ENCODE peak calls at places on chromosomes 2 and 18, in nine cellular contexts. N is stimulated activated CD4-positive, alpha-beta T cell treated with anti-CD3 and anti-CD28 coated beads, Interleukin-4, amount 100 ng/mL, for 48 hours; I is non-pigmented ciliary epithelial cell; M is activated T-cell treated with anti-CD3 and anti-CD28 coated beads, Interleukin-2, amount 50 U/mL, for 48 hours; W is endothelial cell of umbilical vein; D is RWPE1; Q is pancreas; L is heart left ventricle; Y is naive thymus-derived CD8-positive, alpha-beta T cell. J is an unnamed sample.

GRCh38 chr2:231920366-231920765 is 5.8 kb downstream of the NPPC start:
- DNase-seq in L (no peak), D (no peak), N (no peak), Y (no peak), W (no peak), Q (no peak), I (no peak), M (no peak), J (no peak)

GRCh38 chr2:32852821-32853220 is 93.9 kb upstream of the LTBP1 start:
- DNase-seq in I (no peak), M (no peak), L (no peak), Q (no peak), W (no peak), Y (no peak), D (no peak), N (no peak), J (no peak)

GRCh38 chr2:24816884-24817283 is 23.7 kb downstream of the CENPO start:
- DNase-seq in L (no peak), Y (no peak), Q (no peak), M (peak; percentile 13), I (peak; percentile 64), N (no peak), D (no peak), W (peak; percentile 87), J (no peak)

GRCh38 chr18:10166164-10166807 is 252.5 kb downstream of the VAPA start:
- DNase-seq in W (no peak), L (no peak), Q (no peak), Y (no peak), D (no peak), M (no peak), I (no peak), N (no peak), J (no peak)

GRCh38 chr2:74387346-74387745 is 7.2 kb upstream of the DCTN1 start:
- DNase-seq in W (no peak), M (no peak), Q (no peak), D (no peak), I (no peak), L (no peak), Y (no peak), N (no peak), J (no peak)

GRCh38 chr2:168773719-168774521 is 28.5 kb upstream of the NOSTRIN start:
- DNase-seq in M (peak; percentile 55), W (peak; percentile 82), Y (no peak), N (peak; percentile 26), L (peak; percentile 55), Q (peak; percentile 81), D (peak; percentile 23), I (peak; percentile 15), J (no peak)

GRCh38 chr2:181058378-181059269 is 78.2 kb downstream of the UBE2E3 start:
- DNase-seq in N (no peak), L (no peak), Y (peak; percentile 68), I (no peak), W (peak; percentile 53), D (peak; percentile 24), Q (no peak), M (no peak), J (no peak)

GRCh38 chr18:40017026-40017425 is 1938.0 kb upstream of the PIK3C3 start:
- DNase-seq in I (no peak), N (no peak), W (peak; percentile 74), M (no peak), Q (no peak), D (no peak), L (no peak), Y (no peak), J (no peak)

GRCh38 chr2:240510513-240511210 is 47.1 kb downstream of the ANKMY1 start:
- DNase-seq in D (no peak), Q (no peak), M (peak; percentile 6), Y (no peak), W (no peak), I (no peak), N (no peak), L (no peak), J (no peak)

GRCh38 chr2:232229296-232229916 is 149.1 kb upstream of the ALPP start:
- DNase-seq in D (no peak), M (no peak), N (no peak), L (peak; percentile 29), I (no peak), W (peak; percentile 37), Y (no peak), Q (no peak), J (no peak)

J was measured in keratinocyte.